ENCODE peak calls at places on chromosomes 13 and 19, in four cellular contexts. K, B, U and X are unnamed samples.

GRCh38 chr13:25963681-25964080 is 88.1 kb downstream of the SHISA2 start:
- DNase-seq in K (no peak), B (no peak), U (no peak), X (no peak)

GRCh38 chr19:5144545-5145179 is 175.7 kb downstream of the KDM4B start:
- DNase-seq in K (peak), B (no peak), U (no peak), X (no peak)

GRCh38 chr19:18456974-18457373 is 19.0 kb upstream of the ISYNA1 start:
- DNase-seq in K (no peak), B (no peak), U (no peak), X (peak)

GRCh38 chr19:18220632-18221275 is 5.5 kb downstream of the PDE4C start:
- DNase-seq in K (peak), B (no peak), U (no peak), X (no peak)

GRCh38 chr19:17183858-17184271 is 31.3 kb upstream of the USE1 start:
- DNase-seq in K (no peak), B (peak), U (no peak), X (no peak)

GRCh38 chr13:99385940-99386339 is 78.7 kb upstream of the GPR183 start:
- DNase-seq in K (no peak), B (peak), U (no peak), X (peak)

GRCh38 chr19:51739466-51740213 is 12.0 kb downstream of the FPR1 start:
- DNase-seq in K (no peak), B (no peak), U (no peak), X (no peak)

GRCh38 chr13:71851541-71851940 is 15.5 kb downstream of the DACH1 start:
- DNase-seq in K (no peak), B (no peak), U (no peak), X (no peak)